ENCODE peak calls at places on chromosomes 2 and 18, in nine cellular contexts. B, Z, N, O, M, Y, F, I and V are unnamed samples.

GRCh38 chr2:241256168-241256545 is 59.3 kb downstream of the HDLBP start:
- DNase-seq in F (no peak), I (no peak), N (no peak), O (no peak), Y (no peak), B (no peak), Z (no peak), M (no peak), V (no peak)

GRCh38 chr18:53093650-53094049 is 753.7 kb downstream of the DCC start:
- DNase-seq in N (no peak), O (no peak), F (no peak), B (no peak), Z (no peak), M (no peak), Y (no peak), I (no peak), V (no peak)

GRCh38 chr18:57561728-57562423 is 24.6 kb downstream of the FECH start:
- DNase-seq in B (no peak), Z (no peak), O (peak), I (peak), N (no peak), M (no peak), F (no peak), Y (peak), V (peak)

GRCh38 chr2:165055081-165055879 is 100.0 kb upstream of the SLC38A11 start:
- DNase-seq in Z (no peak), O (no peak), I (peak), N (no peak), B (no peak), Y (peak), M (no peak), F (no peak), V (no peak)

GRCh38 chr18:48829443-48830149 is 121.2 kb downstream of the SMAD7 start:
- DNase-seq in Y (no peak), I (no peak), M (no peak), F (peak), Z (no peak), B (peak), N (no peak), O (no peak), V (no peak)

GRCh38 chr2:65415091-65415490 is 17.3 kb downstream of the SPRED2 start:
- DNase-seq in M (no peak), O (no peak), F (no peak), B (no peak), Y (no peak), Z (no peak), N (no peak), I (no peak), V (no peak)

GRCh38 chr18:55286257-55286825 is 301.7 kb downstream of the TCF4 start:
- DNase-seq in O (no peak), Z (no peak), I (no peak), Y (no peak), F (no peak), M (no peak), N (no peak), B (no peak), V (no peak)

GRCh38 chr2:177338177-177338721 is 54.3 kb upstream of the AGPS start:
- DNase-seq in O (no peak), Z (no peak), M (peak), I (peak), Y (peak), N (no peak), B (no peak), F (no peak), V (peak)

GRCh38 chr2:178194600-178195389 is 483 bp downstream of the OSBPL6 start:
- DNase-seq in F (peak), N (peak), I (peak), B (peak), Y (peak), M (no peak), Z (no peak), O (no peak), V (no peak)

GRCh38 chr18:37253424-37254255 is 312.0 kb downstream of the CELF4 start:
- DNase-seq in Z (no peak), M (no peak), O (peak), B (no peak), F (no peak), I (no peak), Y (no peak), N (no peak), V (no peak)

GRCh38 chr2:46719499-46719898 is 196.1 kb downstream of the MCFD2 start:
- DNase-seq in Y (peak), I (peak), O (peak), M (no peak), B (no peak), N (no peak), Z (no peak), F (no peak), V (peak)

GRCh38 chr2:191705084-191705483 is 27.1 kb downstream of the NABP1 start:
- DNase-seq in N (no peak), O (no peak), F (no peak), Y (no peak), I (no peak), B (no peak), M (no peak), Z (no peak), V (no peak)

GRCh38 chr18:79611040-79611681 is 68.4 kb upstream of the CTDP1 start:
- DNase-seq in M (no peak), O (no peak), I (peak), Y (peak), F (peak), B (peak), Z (no peak), N (no peak), V (peak)

GRCh38 chr2:128324008-128324896 is 5.6 kb upstream of the HS6ST1 start:
- DNase-seq in N (no peak), Z (no peak), F (peak), O (no peak), Y (no peak), I (no peak), B (no peak), M (no peak), V (no peak)

GRCh38 chr2:115118306-115118705 is 675.9 kb downstream of the DPP10 start:
- DNase-seq in I (no peak), N (no peak), B (no peak), O (no peak), Y (no peak), M (no peak), F (no peak), Z (no peak), V (no peak)

GRCh38 chr2:72887032-72887835 is at the start of gene SPR:
- DNase-seq in Z (peak), Y (peak), N (peak), I (peak), O (peak), B (peak), F (peak), M (no peak), V (no peak)

GRCh38 chr2:219071189-219071816 is 10.6 kb upstream of the IHH start:
- DNase-seq in F (no peak), Y (no peak), M (no peak), O (no peak), N (no peak), I (no peak), B (no peak), Z (no peak), V (no peak)

GRCh38 chr2:69012310-69013122 is 463 bp upstream of the ANTXR1 start:
- DNase-seq in N (peak), Z (peak), Y (peak), M (no peak), F (peak), O (peak), B (peak), I (no peak), V (no peak)

GRCh38 chr2:99974275-99974674 is 168.1 kb downstream of the AFF3 start:
- DNase-seq in M (peak), N (peak), I (no peak), B (no peak), F (no peak), O (no peak), Y (no peak), Z (no peak), V (peak)

DNA sequence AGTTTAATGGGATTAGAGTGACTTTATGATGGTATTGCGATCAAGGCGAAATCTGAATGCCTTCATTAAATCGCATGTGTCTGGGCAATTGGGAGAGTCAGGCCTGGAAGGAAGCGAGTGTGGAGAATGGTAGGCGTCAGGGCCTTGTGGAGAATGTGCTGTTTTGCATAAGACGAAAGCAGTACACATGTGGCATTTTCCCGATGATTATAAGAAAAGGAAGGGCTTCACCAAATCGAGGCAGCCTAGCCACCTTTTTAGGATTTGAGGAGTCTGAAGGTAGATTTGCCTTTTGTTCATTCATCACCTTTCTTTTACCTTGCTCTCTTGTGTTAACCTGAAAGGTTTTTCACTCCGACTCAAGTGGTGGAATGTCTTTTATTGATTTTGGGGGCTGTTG is 1.0 kb downstream of the ZNF532 start:
- DNase-seq in Z (no peak), F (no peak), M (no peak), I (no peak), B (no peak), N (no peak), O (no peak), Y (no peak), V (no peak)
- H3K4me3 ChIP-seq in Z (no peak), F (no peak), M (no peak), I (no peak), B (no peak), N (no peak), O (no peak), Y (no peak), V (no peak)

DNA sequence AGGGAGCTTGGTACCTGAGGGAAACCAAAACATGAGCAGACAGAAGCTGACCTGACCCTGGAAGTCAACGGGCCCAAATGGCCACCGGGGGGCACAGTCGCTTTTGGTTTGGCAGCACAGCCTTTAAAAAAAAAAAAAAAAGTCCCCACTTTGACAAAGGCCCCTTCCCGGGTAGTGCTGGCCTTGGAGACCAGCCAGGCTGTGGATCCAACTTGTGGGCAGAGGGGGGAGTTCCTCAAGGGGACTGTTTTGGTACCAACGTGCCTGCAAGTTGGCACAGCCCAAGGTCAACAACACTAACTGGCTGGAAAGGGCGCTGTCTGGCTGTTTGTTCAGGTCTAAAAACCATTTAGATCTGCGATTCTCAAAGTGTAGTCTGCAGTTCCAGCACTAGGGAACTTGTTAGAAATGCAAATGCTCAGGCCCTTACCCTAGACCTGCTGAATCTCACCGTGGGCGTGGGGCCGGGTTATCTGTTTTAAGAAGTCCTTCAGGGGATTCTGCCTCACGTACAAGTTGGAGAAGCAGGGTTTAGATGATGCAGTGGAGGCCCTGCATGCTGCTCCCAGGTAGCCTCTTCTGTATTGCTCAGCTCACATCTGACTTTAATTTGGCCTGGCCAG is 83.0 kb downstream of the LPIN1 start:
- DNase-seq in N (peak), Z (peak), M (no peak), F (peak), Y (peak), O (peak), I (peak), B (peak), V (no peak)
- H3K4me3 ChIP-seq in N (no peak), Z (no peak), M (peak), F (no peak), Y (peak), O (no peak), I (peak), B (no peak), V (no peak)

DNA sequence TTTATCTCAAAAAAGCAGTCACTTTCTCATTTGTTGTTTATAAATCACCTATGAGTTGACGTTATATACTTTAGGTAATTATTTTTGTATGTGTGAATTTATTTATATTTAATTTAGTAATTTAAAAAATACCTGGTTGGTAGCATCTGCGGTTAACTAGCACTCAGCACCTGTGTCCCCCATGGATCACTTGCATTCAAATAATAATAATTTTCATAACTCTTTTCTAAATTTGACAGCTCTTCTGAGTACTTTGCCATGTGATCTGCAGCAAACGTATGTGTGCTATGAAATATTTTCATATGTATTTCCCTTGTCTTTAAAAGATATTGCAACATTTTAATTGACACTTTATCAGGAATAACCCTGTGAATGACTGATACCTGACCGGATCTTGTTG is 88.1 kb downstream of the CMPK2 start:
- DNase-seq in O (no peak), F (no peak), I (no peak), B (no peak), Y (no peak), M (no peak), Z (no peak), N (no peak), V (no peak)
- H3K4me3 ChIP-seq in O (no peak), F (no peak), I (no peak), B (no peak), Y (no peak), M (no peak), Z (no peak), N (no peak), V (no peak)

DNA sequence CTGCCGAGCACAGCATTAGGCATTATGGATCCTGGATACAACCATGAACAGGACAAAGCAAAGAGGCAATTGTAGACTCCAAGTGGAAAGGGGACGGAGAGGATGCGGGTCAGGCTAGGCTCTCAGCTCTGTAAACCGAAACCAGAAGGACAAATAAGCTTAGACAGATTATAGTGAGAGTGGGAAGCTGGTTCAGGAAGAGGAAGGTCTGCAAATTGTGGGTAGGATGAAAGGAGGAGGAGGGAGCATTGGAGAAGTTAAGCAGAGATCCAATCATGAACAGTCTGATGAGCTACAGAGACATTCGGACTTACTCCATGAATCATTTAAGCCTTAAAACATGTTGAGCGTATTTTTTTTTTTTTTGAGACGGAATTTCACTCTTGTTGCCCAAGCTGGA is 3.0 kb downstream of the MSH6 start:
- DNase-seq in Z (no peak), Y (no peak), B (no peak), F (no peak), O (no peak), N (no peak), I (no peak), M (no peak), V (no peak)
- H3K4me3 ChIP-seq in Z (no peak), Y (no peak), B (no peak), F (no peak), O (no peak), N (no peak), I (no peak), M (no peak), V (no peak)

GRCh38 chr2:195612515-195613495 is 44.2 kb upstream of the SLC39A10 start:
- DNase-seq in O (peak), I (peak), Y (peak), M (peak), Z (no peak), B (no peak), F (no peak), N (no peak), V (peak)
- H3K4me3 ChIP-seq in O (peak), I (peak), Y (peak), M (peak), Z (no peak), B (no peak), F (no peak), N (no peak), V (peak)

GRCh38 chr2:70627499-70627898 is 73.9 kb upstream of the TGFA start:
- DNase-seq in Y (peak), Z (no peak), B (no peak), M (no peak), F (no peak), I (peak), N (no peak), O (no peak), V (no peak)

GRCh38 chr2:70632388-70632787 is 78.8 kb upstream of the TGFA start:
- DNase-seq in O (no peak), Y (no peak), N (no peak), Z (no peak), F (no peak), M (no peak), I (no peak), B (no peak), V (no peak)

GRCh38 chr2:70630761-70631160 is 77.1 kb upstream of the TGFA start:
- DNase-seq in Y (no peak), N (no peak), M (no peak), B (no peak), Z (no peak), I (no peak), F (no peak), O (no peak), V (no peak)

DNA sequence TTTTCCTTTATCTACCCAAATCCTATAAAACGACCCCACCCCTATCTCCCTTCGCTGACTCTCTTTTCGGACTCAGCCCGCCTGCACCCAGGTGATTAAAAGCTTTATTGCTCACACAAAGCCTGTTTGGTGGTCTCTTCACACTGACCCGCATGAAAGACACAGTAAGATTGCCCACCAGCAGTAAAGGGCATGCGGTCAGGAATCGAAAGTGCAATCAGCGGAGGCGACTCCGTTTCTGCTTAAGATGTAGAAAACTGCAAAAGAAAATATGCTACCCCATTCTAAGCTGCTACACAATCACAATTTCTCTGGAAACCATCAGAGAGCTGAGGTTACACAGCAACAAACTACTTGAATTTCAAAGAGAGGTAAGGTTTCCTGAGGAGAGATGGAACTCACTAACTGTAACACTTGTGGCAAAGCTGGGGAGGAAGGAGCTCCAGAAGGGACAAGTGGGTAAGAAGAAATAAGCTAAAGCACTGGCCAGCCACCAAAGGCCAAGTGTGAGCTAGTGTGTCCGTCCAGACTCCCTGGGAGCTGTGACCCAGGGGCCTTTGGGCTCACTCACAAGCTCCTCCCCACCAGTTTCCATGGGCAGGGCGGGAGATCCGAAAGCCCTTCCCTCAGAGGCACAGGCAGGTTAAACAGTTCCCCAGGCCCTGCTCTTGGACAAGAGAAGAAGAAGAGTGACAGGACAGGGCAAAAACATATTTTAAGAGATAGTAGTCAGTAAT is 72.8 kb upstream of the TGFA start:
- DNase-seq in M (no peak), O (no peak), Z (no peak), F (no peak), Y (no peak), N (no peak), B (no peak), I (no peak), V (no peak)
- H3K4me3 ChIP-seq in M (no peak), O (no peak), Z (no peak), F (no peak), Y (no peak), N (no peak), B (no peak), I (no peak), V (no peak)

GRCh38 chr2:10449838-10450691 is 1.9 kb upstream of the ODC1 start:
- DNase-seq in O (peak), N (no peak), F (peak), B (no peak), M (no peak), Z (no peak), Y (peak), I (peak), V (no peak)
- H3K4me3 ChIP-seq in O (peak), N (no peak), F (no peak), B (no peak), M (peak), Z (no peak), Y (no peak), I (no peak), V (no peak)